ENCODE peak calls at places on chromosome 2, in nine cellular contexts. One of them, this sample, is unnamed.

GRCh38 chr2:158912765-158913164 is 55.7 kb upstream of the TANC1 start:
- DNase-seq in OCI-LY7: no peak
- DNase-seq in PC-9: no peak
- DNase-seq in psoas muscle: no peak
- DNase-seq in endothelial cell of umbilical vein: no peak
- DNase-seq in SK-N-SH: no peak
- DNase-seq in cardiac muscle cell: no peak
- DNase-seq in neural progenitor cell: peak; percentile 24
- DNase-seq in upper lobe of left lung: no peak
- DNase-seq in this sample: no peak

GRCh38 chr2:239959059-239959971 is 65.8 kb downstream of the NDUFA10 start:
- DNase-seq in OCI-LY7: no peak
- DNase-seq in PC-9: no peak
- DNase-seq in psoas muscle: no peak
- DNase-seq in endothelial cell of umbilical vein: no peak
- DNase-seq in SK-N-SH: no peak
- DNase-seq in cardiac muscle cell: peak; percentile 23
- DNase-seq in neural progenitor cell: no peak
- DNase-seq in upper lobe of left lung: no peak
- DNase-seq in this sample: no peak

GRCh38 chr2:26401739-26402541 is at the start of gene DRC1:
- DNase-seq in OCI-LY7: no peak
- DNase-seq in PC-9: peak; percentile 82
- DNase-seq in psoas muscle: peak; percentile 40
- DNase-seq in endothelial cell of umbilical vein: peak; percentile 67
- DNase-seq in SK-N-SH: peak; percentile 100
- DNase-seq in cardiac muscle cell: peak; percentile 88
- DNase-seq in neural progenitor cell: peak; percentile 96
- DNase-seq in upper lobe of left lung: peak; percentile 91
- DNase-seq in this sample: peak; percentile 16

GRCh38 chr2:237508361-237508760 is 21.3 kb downstream of the MLPH start:
- DNase-seq in OCI-LY7: no peak
- DNase-seq in PC-9: no peak
- DNase-seq in psoas muscle: no peak
- DNase-seq in endothelial cell of umbilical vein: no peak
- DNase-seq in SK-N-SH: no peak
- DNase-seq in cardiac muscle cell: no peak
- DNase-seq in neural progenitor cell: no peak
- DNase-seq in upper lobe of left lung: no peak
- DNase-seq in this sample: no peak

GRCh38 chr2:156340377-156340776 is 7.9 kb upstream of the NR4A2 start:
- DNase-seq in OCI-LY7: no peak
- DNase-seq in PC-9: no peak
- DNase-seq in psoas muscle: no peak
- DNase-seq in endothelial cell of umbilical vein: no peak
- DNase-seq in SK-N-SH: no peak
- DNase-seq in cardiac muscle cell: no peak
- DNase-seq in neural progenitor cell: no peak
- DNase-seq in upper lobe of left lung: no peak
- DNase-seq in this sample: no peak

GRCh38 chr2:190209579-190209978 is 110.0 kb downstream of the HIBCH start:
- DNase-seq in OCI-LY7: no peak
- DNase-seq in PC-9: no peak
- DNase-seq in psoas muscle: no peak
- DNase-seq in endothelial cell of umbilical vein: no peak
- DNase-seq in SK-N-SH: no peak
- DNase-seq in cardiac muscle cell: no peak
- DNase-seq in neural progenitor cell: no peak
- DNase-seq in upper lobe of left lung: no peak
- DNase-seq in this sample: no peak

GRCh38 chr2:190534310-190535118 is at the start of gene NEMP2:
- DNase-seq in OCI-LY7: peak; percentile 87
- DNase-seq in PC-9: peak; percentile 74
- DNase-seq in psoas muscle: peak; percentile 84
- DNase-seq in endothelial cell of umbilical vein: peak; percentile 61
- DNase-seq in SK-N-SH: peak; percentile 93
- DNase-seq in cardiac muscle cell: peak; percentile 80
- DNase-seq in neural progenitor cell: peak; percentile 94
- DNase-seq in upper lobe of left lung: peak; percentile 97
- DNase-seq in this sample: peak; percentile 3

GRCh38 chr2:216659301-216659700 is 26.1 kb downstream of the IGFBP2 start:
- DNase-seq in OCI-LY7: no peak
- DNase-seq in PC-9: no peak
- DNase-seq in psoas muscle: no peak
- DNase-seq in endothelial cell of umbilical vein: no peak
- DNase-seq in SK-N-SH: no peak
- DNase-seq in cardiac muscle cell: no peak
- DNase-seq in neural progenitor cell: no peak
- DNase-seq in upper lobe of left lung: no peak
- DNase-seq in this sample: no peak

GRCh38 chr2:6773007-6773693 is 92.6 kb downstream of the CMPK2 start:
- DNase-seq in OCI-LY7: peak; percentile 78
- DNase-seq in PC-9: peak; percentile 43
- DNase-seq in psoas muscle: peak; percentile 36
- DNase-seq in endothelial cell of umbilical vein: peak; percentile 9
- DNase-seq in SK-N-SH: peak; percentile 91
- DNase-seq in cardiac muscle cell: peak; percentile 27
- DNase-seq in neural progenitor cell: peak; percentile 85
- DNase-seq in upper lobe of left lung: peak; percentile 94
- DNase-seq in this sample: no peak

GRCh38 chr2:181430406-181431199 is 26.6 kb upstream of the ITGA4 start:
- DNase-seq in OCI-LY7: peak; percentile 70
- DNase-seq in PC-9: no peak
- DNase-seq in psoas muscle: no peak
- DNase-seq in endothelial cell of umbilical vein: peak; percentile 13
- DNase-seq in SK-N-SH: no peak
- DNase-seq in cardiac muscle cell: peak; percentile 14
- DNase-seq in neural progenitor cell: no peak
- DNase-seq in upper lobe of left lung: no peak
- DNase-seq in this sample: no peak

GRCh38 chr2:19059076-19059475 is 299.3 kb downstream of the OSR1 start:
- DNase-seq in OCI-LY7: no peak
- DNase-seq in PC-9: peak; percentile 72
- DNase-seq in psoas muscle: no peak
- DNase-seq in endothelial cell of umbilical vein: no peak
- DNase-seq in SK-N-SH: no peak
- DNase-seq in cardiac muscle cell: no peak
- DNase-seq in neural progenitor cell: peak; percentile 15
- DNase-seq in upper lobe of left lung: no peak
- DNase-seq in this sample: no peak

GRCh38 chr2:60560734-60561649 is 7.5 kb upstream of the BCL11A start:
- DNase-seq in OCI-LY7: peak; percentile 68
- DNase-seq in PC-9: no peak
- DNase-seq in psoas muscle: no peak
- DNase-seq in endothelial cell of umbilical vein: no peak
- DNase-seq in SK-N-SH: no peak
- DNase-seq in cardiac muscle cell: peak; percentile 49
- DNase-seq in neural progenitor cell: peak; percentile 56
- DNase-seq in upper lobe of left lung: no peak
- DNase-seq in this sample: no peak

GRCh38 chr2:157876771-157877108 is 610 bp upstream of the ACVR1 start:
- DNase-seq in OCI-LY7: no peak
- DNase-seq in PC-9: no peak
- DNase-seq in psoas muscle: no peak
- DNase-seq in endothelial cell of umbilical vein: no peak
- DNase-seq in SK-N-SH: no peak
- DNase-seq in cardiac muscle cell: no peak
- DNase-seq in neural progenitor cell: no peak
- DNase-seq in upper lobe of left lung: no peak
- DNase-seq in this sample: no peak
- H3K4me1 ChIP-seq in OCI-LY7: peaks cover 15% of the 10 kb centered on the region
- H3K4me1 ChIP-seq in PC-9: peaks cover 16% of the 10 kb centered on the region
- H3K4me1 ChIP-seq in psoas muscle: peaks cover 41% of the 10 kb centered on the region
- H3K4me1 ChIP-seq in endothelial cell of umbilical vein: peaks cover 14% of the 10 kb centered on the region
- H3K4me1 ChIP-seq in SK-N-SH: peaks cover 8% of the 10 kb centered on the region
- H3K4me1 ChIP-seq in cardiac muscle cell: peaks cover 18% of the 10 kb centered on the region
- H3K4me1 ChIP-seq in neural progenitor cell: peaks cover 8% of the 10 kb centered on the region
- H3K4me1 ChIP-seq in upper lobe of left lung: peaks cover 19% of the 10 kb centered on the region
- H3K4me1 ChIP-seq in this sample: peaks cover 9% of the 10 kb centered on the region

GRCh38 chr2:75609937-75610508 is 36.6 kb upstream of the MRPL19 start:
- DNase-seq in OCI-LY7: no peak
- DNase-seq in PC-9: no peak
- DNase-seq in psoas muscle: no peak
- DNase-seq in endothelial cell of umbilical vein: no peak
- DNase-seq in SK-N-SH: no peak
- DNase-seq in cardiac muscle cell: no peak
- DNase-seq in neural progenitor cell: no peak
- DNase-seq in upper lobe of left lung: no peak
- DNase-seq in this sample: no peak

GRCh38 chr2:75610671-75611070 is 35.9 kb upstream of the MRPL19 start:
- DNase-seq in OCI-LY7: no peak
- DNase-seq in PC-9: no peak
- DNase-seq in psoas muscle: no peak
- DNase-seq in endothelial cell of umbilical vein: no peak
- DNase-seq in SK-N-SH: no peak
- DNase-seq in cardiac muscle cell: no peak
- DNase-seq in neural progenitor cell: no peak
- DNase-seq in upper lobe of left lung: no peak
- DNase-seq in this sample: no peak

GRCh38 chr2:75608684-75609333 is 37.8 kb upstream of the MRPL19 start:
- DNase-seq in OCI-LY7: peak; percentile 20
- DNase-seq in PC-9: peak; percentile 70
- DNase-seq in psoas muscle: peak; percentile 38
- DNase-seq in endothelial cell of umbilical vein: peak; percentile 60
- DNase-seq in SK-N-SH: peak; percentile 80
- DNase-seq in cardiac muscle cell: peak; percentile 63
- DNase-seq in neural progenitor cell: peak; percentile 83
- DNase-seq in upper lobe of left lung: peak; percentile 93
- DNase-seq in this sample: no peak

GRCh38 chr2:75607988-75608683 is 38.4 kb upstream of the MRPL19 start:
- DNase-seq in OCI-LY7: no peak
- DNase-seq in PC-9: no peak
- DNase-seq in psoas muscle: no peak
- DNase-seq in endothelial cell of umbilical vein: peak; percentile 19
- DNase-seq in SK-N-SH: no peak
- DNase-seq in cardiac muscle cell: no peak
- DNase-seq in neural progenitor cell: peak; percentile 44
- DNase-seq in upper lobe of left lung: no peak
- DNase-seq in this sample: no peak

GRCh38 chr2:75609334-75609689 is 37.3 kb upstream of the MRPL19 start:
- DNase-seq in OCI-LY7: no peak
- DNase-seq in PC-9: no peak
- DNase-seq in psoas muscle: no peak
- DNase-seq in endothelial cell of umbilical vein: no peak
- DNase-seq in SK-N-SH: no peak
- DNase-seq in cardiac muscle cell: no peak
- DNase-seq in neural progenitor cell: no peak
- DNase-seq in upper lobe of left lung: no peak
- DNase-seq in this sample: no peak
- TF ChIP-seq CTCF in OCI-LY7: peak; percentile 49
- TF ChIP-seq CTCF in PC-9: peak; percentile 39
- TF ChIP-seq CTCF in psoas muscle: no peak
- TF ChIP-seq CTCF in endothelial cell of umbilical vein: no peak
- TF ChIP-seq CTCF in SK-N-SH: no peak
- TF ChIP-seq CTCF in cardiac muscle cell: no peak
- TF ChIP-seq CTCF in neural progenitor cell: no peak
- TF ChIP-seq CTCF in upper lobe of left lung: no peak
- TF ChIP-seq CTCF in this sample: no peak

DNA sequence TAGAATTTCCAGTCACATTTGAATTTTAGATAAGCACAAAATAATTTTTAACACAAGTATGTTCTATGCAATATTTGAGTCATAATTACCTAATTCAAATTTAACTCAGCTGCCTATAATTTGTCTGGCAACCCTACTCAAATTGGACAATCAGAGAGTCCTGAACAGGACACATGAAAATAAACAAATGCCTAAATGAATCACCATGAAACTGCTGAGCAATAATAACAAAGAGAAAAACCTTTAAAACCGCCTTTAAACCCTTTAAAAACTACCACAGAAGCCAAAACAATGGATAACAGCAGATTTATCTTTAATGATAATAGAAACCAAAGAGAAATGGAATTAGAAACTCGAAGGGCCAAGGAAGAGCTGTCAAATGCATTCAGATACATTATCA is 39.5 kb downstream of the ARL4C start:
- DNase-seq in OCI-LY7: no peak
- DNase-seq in PC-9: no peak
- DNase-seq in psoas muscle: no peak
- DNase-seq in endothelial cell of umbilical vein: no peak
- DNase-seq in SK-N-SH: no peak
- DNase-seq in cardiac muscle cell: no peak
- DNase-seq in neural progenitor cell: no peak
- DNase-seq in upper lobe of left lung: no peak
- DNase-seq in this sample: no peak
- H3K4me1 ChIP-seq in OCI-LY7: peaks cover 32% of the 10 kb centered on the region
- H3K4me1 ChIP-seq in PC-9: peaks cover 22% of the 10 kb centered on the region
- H3K4me1 ChIP-seq in psoas muscle: no peaks in the 10 kb centered on the region
- H3K4me1 ChIP-seq in endothelial cell of umbilical vein: no peaks in the 10 kb centered on the region
- H3K4me1 ChIP-seq in SK-N-SH: no peaks in the 10 kb centered on the region
- H3K4me1 ChIP-seq in cardiac muscle cell: no peaks in the 10 kb centered on the region
- H3K4me1 ChIP-seq in neural progenitor cell: peaks cover 14% of the 10 kb centered on the region
- H3K4me1 ChIP-seq in upper lobe of left lung: no peaks in the 10 kb centered on the region
- H3K4me1 ChIP-seq in this sample: no peaks in the 10 kb centered on the region

GRCh38 chr2:8427211-8427610 is 254.6 kb upstream of the ID2 start:
- DNase-seq in OCI-LY7: no peak
- DNase-seq in PC-9: no peak
- DNase-seq in psoas muscle: no peak
- DNase-seq in endothelial cell of umbilical vein: no peak
- DNase-seq in SK-N-SH: peak; percentile 51
- DNase-seq in cardiac muscle cell: no peak
- DNase-seq in neural progenitor cell: no peak
- DNase-seq in upper lobe of left lung: no peak
- DNase-seq in this sample: no peak

GRCh38 chr2:8432712-8433336 is 249.0 kb upstream of the ID2 start:
- DNase-seq in OCI-LY7: peak; percentile 38
- DNase-seq in PC-9: no peak
- DNase-seq in psoas muscle: no peak
- DNase-seq in endothelial cell of umbilical vein: no peak
- DNase-seq in SK-N-SH: no peak
- DNase-seq in cardiac muscle cell: no peak
- DNase-seq in neural progenitor cell: no peak
- DNase-seq in upper lobe of left lung: no peak
- DNase-seq in this sample: no peak

GRCh38 chr2:8433390-8433789 is 248.5 kb upstream of the ID2 start:
- DNase-seq in OCI-LY7: no peak
- DNase-seq in PC-9: no peak
- DNase-seq in psoas muscle: no peak
- DNase-seq in endothelial cell of umbilical vein: no peak
- DNase-seq in SK-N-SH: no peak
- DNase-seq in cardiac muscle cell: no peak
- DNase-seq in neural progenitor cell: no peak
- DNase-seq in upper lobe of left lung: no peak
- DNase-seq in this sample: no peak

GRCh38 chr2:8431446-8432125 is 250.3 kb upstream of the ID2 start:
- DNase-seq in OCI-LY7: no peak
- DNase-seq in PC-9: no peak
- DNase-seq in psoas muscle: no peak
- DNase-seq in endothelial cell of umbilical vein: no peak
- DNase-seq in SK-N-SH: no peak
- DNase-seq in cardiac muscle cell: peak; percentile 62
- DNase-seq in neural progenitor cell: no peak
- DNase-seq in upper lobe of left lung: no peak
- DNase-seq in this sample: no peak

DNA sequence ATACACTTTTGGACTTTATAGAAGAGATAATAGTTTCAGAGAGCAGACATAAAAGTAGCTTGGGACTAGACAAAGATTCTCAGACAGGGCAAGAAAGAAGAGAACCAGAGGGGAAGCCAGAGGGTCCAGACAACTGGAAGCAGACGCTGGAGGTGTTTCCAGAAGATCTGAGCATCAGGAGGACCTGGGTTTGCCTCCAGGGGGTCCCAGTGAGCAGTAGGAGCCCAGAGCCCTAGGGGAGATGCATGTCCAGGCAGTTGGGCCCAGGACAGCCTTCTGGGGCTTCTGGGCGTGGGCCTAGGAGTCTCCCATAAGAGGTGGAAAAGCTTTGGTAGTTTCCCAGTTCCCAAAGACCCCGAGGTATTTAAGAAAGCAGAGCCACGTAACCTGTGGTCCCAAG is 251.2 kb upstream of the ID2 start:
- DNase-seq in OCI-LY7: no peak
- DNase-seq in PC-9: no peak
- DNase-seq in psoas muscle: no peak
- DNase-seq in endothelial cell of umbilical vein: no peak
- DNase-seq in SK-N-SH: no peak
- DNase-seq in cardiac muscle cell: no peak
- DNase-seq in neural progenitor cell: no peak
- DNase-seq in upper lobe of left lung: no peak
- DNase-seq in this sample: no peak
- TF ChIP-seq CTCF in OCI-LY7: peak; percentile 45
- TF ChIP-seq CTCF in PC-9: no peak
- TF ChIP-seq CTCF in psoas muscle: no peak
- TF ChIP-seq CTCF in endothelial cell of umbilical vein: no peak
- TF ChIP-seq CTCF in SK-N-SH: peak; percentile 13
- TF ChIP-seq CTCF in cardiac muscle cell: no peak
- TF ChIP-seq CTCF in neural progenitor cell: no peak
- TF ChIP-seq CTCF in upper lobe of left lung: no peak
- TF ChIP-seq CTCF in this sample: no peak

This sample was measured in thoracic aorta.